ENCODE peak calls at places on chromosomes 2 and 18, in seven cellular contexts. U, O, Y, M, V, R and N are unnamed samples.

GRCh38 chr18:62862451-62862850 is 147.1 kb downstream of the PHLPP1 start:
- DNase-seq in V (no peak), R (no peak), M (no peak), Y (no peak), O (no peak), U (no peak), N (no peak)

GRCh38 chr2:48448274-48449061 is 81.5 kb upstream of the STON1 start:
- DNase-seq in U (no peak), Y (no peak), M (peak), R (no peak), V (no peak), O (no peak), N (peak)

GRCh38 chr2:100699131-100699530 is 120.8 kb upstream of the NPAS2 start:
- DNase-seq in M (no peak), R (no peak), U (peak), O (no peak), V (no peak), Y (no peak), N (no peak)

GRCh38 chr18:77047803-77048419 is 84.7 kb downstream of the MBP start:
- DNase-seq in Y (no peak), V (no peak), M (no peak), U (no peak), O (no peak), R (peak), N (no peak)

GRCh38 chr2:101038455-101039255 is 36.6 kb downstream of the RPL31 start:
- DNase-seq in U (no peak), V (peak), M (peak), O (peak), Y (peak), R (peak), N (peak)

GRCh38 chr2:58834404-58834803 is 593.3 kb upstream of the FANCL start:
- DNase-seq in M (no peak), V (peak), R (no peak), U (no peak), Y (no peak), O (peak), N (peak)

GRCh38 chr2:239540174-239540573 is 139.4 kb upstream of the HDAC4 start:
- DNase-seq in R (no peak), O (no peak), Y (no peak), V (no peak), U (no peak), M (no peak), N (no peak)

GRCh38 chr2:5914831-5915611 is 222.8 kb downstream of the SOX11 start:
- DNase-seq in R (no peak), V (peak), U (no peak), Y (no peak), M (no peak), O (peak), N (no peak)

GRCh38 chr2:230650585-230651137 is 62.0 kb upstream of the CAB39 start:
- DNase-seq in Y (no peak), R (no peak), U (no peak), M (no peak), O (no peak), V (no peak), N (peak)

GRCh38 chr2:105926960-105927678 is 182.4 kb downstream of the NCK2 start:
- DNase-seq in M (no peak), O (no peak), U (no peak), V (no peak), Y (no peak), R (peak), N (peak)

GRCh38 chr2:138510319-138510718 is 8.7 kb downstream of the SPOPL start:
- DNase-seq in M (no peak), R (no peak), U (no peak), Y (no peak), V (no peak), O (no peak), N (no peak)

GRCh38 chr2:7835693-7836680 is 845.9 kb upstream of the ID2 start:
- DNase-seq in O (no peak), V (no peak), R (peak), U (no peak), M (peak), Y (no peak), N (no peak)

GRCh38 chr2:63790491-63790890 is 51.2 kb upstream of the UGP2 start:
- DNase-seq in M (no peak), V (no peak), U (no peak), Y (no peak), O (no peak), R (no peak), N (no peak)

DNA sequence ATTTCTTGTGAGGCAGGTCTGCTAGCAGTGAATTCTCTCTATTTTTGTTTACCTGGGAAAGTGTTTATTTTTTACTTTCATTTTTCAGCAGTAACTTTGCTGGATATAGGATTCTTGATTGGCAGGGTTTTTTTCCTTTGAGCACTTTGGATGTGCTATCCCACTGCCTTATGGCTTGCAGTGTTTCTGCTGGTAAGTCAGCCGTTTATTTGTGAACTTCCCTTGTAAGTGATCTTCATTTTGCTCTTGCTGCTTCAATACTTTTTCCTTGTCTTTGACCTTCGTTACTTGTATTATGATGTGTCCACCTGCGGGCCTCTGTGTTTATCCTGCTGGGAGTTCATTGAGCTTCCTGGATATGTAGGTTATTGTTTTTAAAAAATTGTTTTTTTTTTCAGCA is 54.7 kb downstream of the SLC66A2 start:
- DNase-seq in V (no peak), M (no peak), Y (no peak), U (no peak), O (no peak), R (no peak), N (no peak)
- H3K27ac ChIP-seq in V (no peak), M (no peak), Y (no peak), U (no peak), O (no peak), R (no peak), N (no peak)

DNA sequence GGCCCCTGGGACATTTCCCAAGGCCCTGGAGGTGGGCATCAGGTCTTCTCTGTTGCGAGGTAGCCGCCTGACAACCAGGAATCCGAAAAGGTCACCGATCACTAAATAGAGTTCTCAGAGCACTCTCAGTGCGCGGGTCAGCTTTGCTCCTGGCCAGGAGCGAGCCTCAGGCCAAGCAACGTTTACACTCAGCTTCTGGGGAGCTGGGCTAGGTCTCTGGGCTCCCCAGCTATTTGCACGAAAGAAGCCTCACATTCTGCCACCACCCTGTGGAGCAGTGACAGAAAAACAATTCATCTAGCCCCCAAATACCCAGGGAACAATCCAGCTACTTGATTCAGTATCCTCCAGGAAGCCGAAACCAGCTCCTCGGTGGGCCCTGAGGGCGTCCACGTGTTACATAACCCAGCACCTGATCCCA is 3.3 kb downstream of the SH3BP4 start:
- DNase-seq in R (no peak), Y (no peak), M (no peak), V (peak), O (no peak), U (no peak), N (no peak)
- H3K27ac ChIP-seq in R (no peak), Y (no peak), M (no peak), V (peak), O (peak), U (peak), N (no peak)

GRCh38 chr2:112880696-112881095 is 30.3 kb upstream of the IL37 start:
- DNase-seq in U (no peak), O (no peak), M (no peak), Y (no peak), V (no peak), R (peak), N (no peak)

GRCh38 chr2:112881217-112882000 is 29.6 kb upstream of the IL37 start:
- DNase-seq in U (no peak), V (peak), O (no peak), R (peak), Y (peak), M (peak), N (no peak)

GRCh38 chr2:112877423-112877822 is 33.5 kb upstream of the IL37 start:
- DNase-seq in Y (no peak), U (no peak), V (no peak), O (no peak), R (no peak), M (no peak), N (no peak)

GRCh38 chr2:112880081-112880531 is 30.9 kb upstream of the IL37 start:
- DNase-seq in Y (no peak), M (no peak), O (no peak), U (no peak), V (no peak), R (peak), N (no peak)

GRCh38 chr2:112879491-112880041 is 31.4 kb upstream of the IL37 start:
- DNase-seq in V (no peak), M (peak), R (peak), U (no peak), Y (no peak), O (no peak), N (no peak)
- H3K27ac ChIP-seq in V (no peak), M (no peak), R (peak), U (no peak), Y (no peak), O (no peak), N (no peak)

DNA sequence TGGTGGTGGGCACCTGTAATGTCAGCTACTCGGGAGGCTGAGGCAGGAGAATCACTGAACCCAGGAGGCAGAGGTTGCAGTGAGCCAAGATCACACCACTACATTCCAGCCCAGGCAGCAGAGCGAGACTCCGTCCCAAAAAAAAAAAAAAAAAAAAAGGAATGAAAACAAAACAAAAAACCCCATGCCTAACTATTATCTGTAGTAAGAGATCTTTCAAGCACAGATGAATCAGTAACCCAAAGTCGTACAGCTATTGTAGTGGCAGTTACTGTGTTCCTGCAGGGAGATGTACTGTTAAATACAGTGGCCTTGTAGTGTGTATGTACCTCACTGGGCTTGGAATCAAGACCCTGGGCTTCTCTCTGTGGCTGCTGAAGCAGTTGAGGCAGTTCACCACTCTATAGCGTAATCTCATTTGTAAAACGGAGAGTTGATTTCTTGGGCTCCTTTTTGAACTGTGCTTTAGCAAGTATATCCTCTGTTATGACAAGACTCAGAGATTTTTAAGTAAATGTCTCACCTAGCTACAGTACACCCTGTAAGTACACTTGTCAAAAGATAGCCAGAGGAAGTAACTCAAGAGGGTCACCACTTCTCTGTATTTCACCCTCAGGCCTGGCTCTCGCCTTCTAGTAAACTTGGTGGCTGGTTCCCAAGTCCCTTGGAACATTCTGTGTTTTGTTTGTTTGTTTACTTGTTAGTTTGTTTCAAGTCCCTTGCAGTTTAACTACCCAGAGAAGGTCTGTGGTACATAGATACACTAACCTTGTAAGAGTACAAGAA is 109.6 kb upstream of the FOSL2 start:
- DNase-seq in U (no peak), M (no peak), V (no peak), R (no peak), Y (no peak), O (no peak), N (no peak)
- H3K27ac ChIP-seq in U (no peak), M (no peak), V (no peak), R (no peak), Y (no peak), O (no peak), N (no peak)

GRCh38 chr2:10984418-10985130 is 72.8 kb downstream of the KCNF1 start:
- DNase-seq in Y (no peak), M (no peak), U (no peak), O (peak), R (no peak), V (no peak), N (no peak)
- H3K27ac ChIP-seq in Y (no peak), M (no peak), U (peak), O (peak), R (no peak), V (no peak), N (no peak)

DNA sequence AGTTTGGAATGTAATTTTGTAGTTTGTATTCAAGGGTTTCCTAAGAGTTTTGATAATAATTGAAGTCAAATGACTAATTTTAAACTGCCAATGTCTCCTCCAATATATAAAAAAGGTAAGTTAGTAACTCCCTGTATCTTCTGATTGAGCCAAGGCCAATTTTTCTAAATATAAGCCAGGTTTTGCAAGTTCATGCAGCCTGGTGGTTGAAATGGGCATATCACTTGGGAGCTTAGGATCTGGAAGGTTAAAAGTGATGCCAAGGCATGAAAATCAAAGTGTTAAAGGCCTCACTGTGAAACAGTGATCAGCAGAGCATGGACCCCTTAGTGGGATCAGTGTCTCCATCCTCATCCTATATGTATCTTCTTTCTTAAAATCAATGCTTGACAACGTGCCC is 60.5 kb downstream of the MERTK start:
- DNase-seq in R (no peak), O (no peak), Y (no peak), U (no peak), V (peak), M (no peak), N (no peak)
- H3K27ac ChIP-seq in R (no peak), O (peak), Y (no peak), U (peak), V (no peak), M (no peak), N (no peak)

GRCh38 chr2:96617012-96617411 is 21.1 kb downstream of the KANSL3 start:
- DNase-seq in M (no peak), V (no peak), O (no peak), R (no peak), Y (no peak), U (no peak), N (no peak)
- H3K27ac ChIP-seq in M (no peak), V (no peak), O (no peak), R (no peak), Y (no peak), U (peak), N (no peak)

DNA sequence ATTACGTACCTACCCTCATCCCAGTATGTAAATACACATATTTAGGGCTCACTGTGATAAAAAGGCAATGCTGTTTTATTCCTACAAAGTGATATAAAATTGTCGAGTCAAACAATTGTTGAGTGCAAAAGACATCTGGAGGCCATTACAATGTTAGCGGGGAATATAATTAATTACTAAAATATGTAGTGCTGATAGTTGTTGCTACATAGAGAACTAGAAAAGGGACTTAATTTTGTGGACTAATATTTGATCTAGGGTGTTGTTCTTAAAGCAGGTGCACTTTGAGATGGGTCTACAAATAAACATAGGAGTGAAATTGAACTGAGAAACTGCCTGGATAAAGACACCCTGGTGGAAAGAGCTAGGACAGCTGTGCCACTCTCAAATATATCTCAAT is 300.1 kb downstream of the NOL4 start:
- DNase-seq in R (no peak), O (no peak), V (no peak), U (no peak), M (no peak), Y (no peak), N (no peak)
- H3K27ac ChIP-seq in R (no peak), O (no peak), V (no peak), U (no peak), M (no peak), Y (no peak), N (no peak)

DNA sequence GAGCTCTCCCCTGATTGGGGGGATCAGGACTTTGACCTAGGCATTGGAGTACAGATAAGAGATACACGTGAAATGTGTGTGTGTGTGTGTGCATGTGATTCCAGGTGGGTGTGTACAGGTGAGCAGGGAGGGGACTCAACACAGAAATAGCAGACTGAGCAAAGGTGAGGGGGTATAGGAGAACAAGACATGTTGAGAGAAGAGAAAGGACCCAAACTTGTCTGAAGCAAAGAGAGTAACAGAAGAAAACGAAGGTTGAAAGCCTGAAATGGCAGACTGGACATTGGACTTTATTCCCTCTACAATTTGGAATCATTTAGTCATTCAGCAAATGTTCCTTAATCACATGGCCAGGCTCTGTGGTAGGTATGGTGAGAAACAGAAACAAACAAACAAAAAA is 23.3 kb downstream of the MRO start:
- DNase-seq in U (no peak), V (no peak), O (peak), M (no peak), Y (no peak), R (no peak), N (no peak)
- H3K27ac ChIP-seq in U (no peak), V (no peak), O (peak), M (no peak), Y (no peak), R (no peak), N (no peak)

GRCh38 chr2:43163365-43163715 is 63.1 kb downstream of the ZFP36L2 start:
- DNase-seq in R (no peak), V (no peak), Y (no peak), M (no peak), U (no peak), O (no peak), N (no peak)

GRCh38 chr2:43161650-43162542 is 64.5 kb downstream of the ZFP36L2 start:
- DNase-seq in R (no peak), U (no peak), Y (no peak), M (no peak), V (no peak), O (peak), N (no peak)

GRCh38 chr2:43165378-43166025 is 60.9 kb downstream of the ZFP36L2 start:
- DNase-seq in O (no peak), Y (no peak), M (no peak), R (peak), U (no peak), V (no peak), N (peak)

GRCh38 chr2:43168016-43168369 is 58.4 kb downstream of the ZFP36L2 start:
- DNase-seq in V (no peak), M (no peak), O (no peak), R (no peak), Y (no peak), U (no peak), N (no peak)

GRCh38 chr2:43164686-43165085 is 61.7 kb downstream of the ZFP36L2 start:
- DNase-seq in U (no peak), M (no peak), O (no peak), V (no peak), Y (no peak), R (no peak), N (no peak)
- H3K27ac ChIP-seq in U (no peak), M (peak), O (peak), V (no peak), Y (no peak), R (no peak), N (no peak)